ENCODE peak calls at places on chromosomes 1 and 21, in nine cellular contexts. F is upper lobe of left lung, G is tibial nerve, C is left ventricle myocardium inferior, B is colonic mucosa, E is thoracic aorta, V is Panc1, X is adrenal gland, I is kidney. K is an unnamed sample.

GRCh38 chr1:200247513-200247912 is 162.3 kb downstream of the ZNF281 start:
- DNase-seq in C (no peak), B (no peak), I (no peak), G (no peak), F (no peak), E (no peak), V (no peak), X (no peak), K (no peak)

GRCh38 chr1:27132624-27133023 is 22.3 kb downstream of the SLC9A1 start:
- DNase-seq in G (no peak), V (no peak), I (no peak), C (peak; percentile 40), B (no peak), X (no peak), F (no peak), E (no peak), K (no peak)

GRCh38 chr21:35026617-35027557 is 22.2 kb downstream of the RUNX1 start:
- DNase-seq in X (peak; percentile 60), G (peak; percentile 29), I (peak; percentile 86), V (no peak), F (peak; percentile 84), E (no peak), B (peak; percentile 63), C (peak; percentile 68), K (peak; percentile 73)

GRCh38 chr1:157390646-157391045 is 161.7 kb downstream of the FCRL5 start:
- DNase-seq in F (no peak), E (no peak), G (no peak), X (no peak), V (no peak), I (no peak), C (no peak), B (no peak), K (no peak)

GRCh38 chr1:25055045-25055780 is 125.1 kb upstream of the RUNX3 start:
- DNase-seq in X (no peak), I (no peak), G (no peak), C (no peak), F (no peak), B (no peak), E (no peak), V (no peak), K (no peak)

GRCh38 chr1:188669715-188670114 is 1807.9 kb downstream of the BRINP3 start:
- DNase-seq in E (no peak), G (no peak), X (no peak), V (no peak), I (no peak), F (no peak), B (no peak), C (no peak), K (no peak)

GRCh38 chr1:3023994-3024393 is 2.7 kb downstream of the ACTRT2 start:
- DNase-seq in I (no peak), X (no peak), E (no peak), B (no peak), V (no peak), F (no peak), G (no peak), C (no peak), K (no peak)

GRCh38 chr1:68120136-68120791 is 69.8 kb upstream of the DIRAS3 start:
- DNase-seq in B (peak; percentile 76), F (peak; percentile 28), V (peak; percentile 75), E (peak; percentile 28), G (peak; percentile 92), I (no peak), C (no peak), X (peak; percentile 69), K (no peak)

GRCh38 chr1:153490272-153491051 is 30.0 kb upstream of the S100A7 start:
- DNase-seq in X (peak; percentile 96), B (peak; percentile 79), I (no peak), F (no peak), V (peak; percentile 93), C (peak; percentile 67), E (peak; percentile 74), G (peak; percentile 92), K (no peak)

GRCh38 chr1:5286244-5286643 is 631.8 kb downstream of the AJAP1 start:
- DNase-seq in G (no peak), E (no peak), I (no peak), V (no peak), B (no peak), C (no peak), F (no peak), X (no peak), K (no peak)

GRCh38 chr1:96536576-96536975 is 185.0 kb upstream of the PTBP2 start:
- DNase-seq in G (no peak), X (no peak), V (no peak), C (no peak), F (no peak), I (no peak), B (no peak), E (no peak), K (no peak)

GRCh38 chr1:55064071-55064581 is 24.8 kb downstream of the PCSK9 start:
- DNase-seq in V (no peak), E (no peak), B (no peak), G (no peak), C (no peak), X (no peak), I (peak; percentile 78), F (no peak), K (no peak)

GRCh38 chr1:24344090-24344742 is 25.1 kb downstream of the GRHL3 start:
- DNase-seq in E (no peak), B (no peak), G (no peak), F (no peak), X (no peak), V (no peak), I (peak; percentile 41), C (no peak), K (no peak)

GRCh38 chr1:67479146-67479891 is 49.1 kb upstream of the SERBP1 start:
- DNase-seq in B (no peak), F (peak; percentile 29), V (no peak), X (peak; percentile 72), G (peak; percentile 7), C (no peak), E (peak; percentile 17), I (no peak), K (no peak)

GRCh38 chr1:181551249-181551648 is 67.9 kb downstream of the CACNA1E start:
- DNase-seq in E (no peak), I (no peak), V (no peak), G (no peak), F (no peak), C (no peak), X (no peak), B (peak; percentile 37), K (no peak)

GRCh38 chr1:85605519-85606413 is 25.2 kb downstream of the CCN1 start:
- DNase-seq in E (no peak), F (no peak), X (no peak), G (no peak), I (no peak), B (no peak), C (no peak), V (peak; percentile 30), K (no peak)
- TF ChIP-seq CTCF in E (no peak), F (no peak), X (no peak), G (no peak), I (no peak), B (no peak), C (peak; percentile 43), V (peak; percentile 64), K (no peak)

DNA sequence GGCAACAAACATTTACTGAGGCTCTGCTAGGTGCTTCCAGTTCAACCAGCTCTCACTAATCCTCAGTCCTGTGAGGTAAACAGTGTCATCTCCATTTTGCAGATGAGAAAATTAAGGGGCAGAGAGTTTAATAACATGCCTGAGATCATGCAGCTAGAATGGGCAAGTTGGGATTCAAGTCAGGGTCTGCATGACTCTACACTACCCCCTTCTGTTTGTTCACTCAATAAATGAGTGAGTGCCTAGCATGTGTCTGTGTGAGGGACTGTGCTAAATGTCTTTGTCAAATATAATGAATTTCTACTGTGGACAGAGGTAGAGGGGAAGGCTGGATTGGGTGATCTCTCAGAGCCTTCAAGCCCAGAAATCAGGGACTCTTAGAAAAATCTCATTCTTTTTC is 4.5 kb downstream of the PEF1 start:
- DNase-seq in X (no peak), C (no peak), E (no peak), F (no peak), G (no peak), I (no peak), V (no peak), B (no peak), K (no peak)
- TF ChIP-seq CTCF in X (no peak), C (no peak), E (no peak), F (no peak), G (no peak), I (no peak), V (peak; percentile 13), B (no peak), K (no peak)

GRCh38 chr1:234731371-234732085 is 121.5 kb upstream of the IRF2BP2 start:
- DNase-seq in V (no peak), I (no peak), B (no peak), C (no peak), G (no peak), F (peak; percentile 66), E (no peak), X (no peak), K (no peak)

GRCh38 chr1:234729566-234729965 is 119.6 kb upstream of the IRF2BP2 start:
- DNase-seq in C (no peak), I (no peak), V (no peak), G (no peak), E (no peak), F (no peak), B (no peak), X (no peak), K (no peak)

GRCh38 chr1:234732260-234732659 is 122.3 kb upstream of the IRF2BP2 start:
- DNase-seq in E (no peak), C (no peak), B (no peak), G (no peak), F (no peak), X (no peak), I (no peak), V (no peak), K (no peak)

GRCh38 chr1:234730110-234730509 is 120.1 kb upstream of the IRF2BP2 start:
- DNase-seq in F (no peak), C (no peak), V (no peak), X (no peak), B (no peak), I (no peak), G (no peak), E (no peak), K (no peak)

GRCh38 chr1:234730542-234731370 is 120.8 kb upstream of the IRF2BP2 start:
- DNase-seq in I (no peak), F (no peak), B (no peak), X (no peak), E (no peak), V (no peak), C (no peak), G (no peak), K (peak; percentile 37)
- TF ChIP-seq CTCF in I (no peak), F (no peak), B (no peak), X (no peak), E (no peak), V (no peak), C (no peak), G (no peak), K (no peak)

DNA sequence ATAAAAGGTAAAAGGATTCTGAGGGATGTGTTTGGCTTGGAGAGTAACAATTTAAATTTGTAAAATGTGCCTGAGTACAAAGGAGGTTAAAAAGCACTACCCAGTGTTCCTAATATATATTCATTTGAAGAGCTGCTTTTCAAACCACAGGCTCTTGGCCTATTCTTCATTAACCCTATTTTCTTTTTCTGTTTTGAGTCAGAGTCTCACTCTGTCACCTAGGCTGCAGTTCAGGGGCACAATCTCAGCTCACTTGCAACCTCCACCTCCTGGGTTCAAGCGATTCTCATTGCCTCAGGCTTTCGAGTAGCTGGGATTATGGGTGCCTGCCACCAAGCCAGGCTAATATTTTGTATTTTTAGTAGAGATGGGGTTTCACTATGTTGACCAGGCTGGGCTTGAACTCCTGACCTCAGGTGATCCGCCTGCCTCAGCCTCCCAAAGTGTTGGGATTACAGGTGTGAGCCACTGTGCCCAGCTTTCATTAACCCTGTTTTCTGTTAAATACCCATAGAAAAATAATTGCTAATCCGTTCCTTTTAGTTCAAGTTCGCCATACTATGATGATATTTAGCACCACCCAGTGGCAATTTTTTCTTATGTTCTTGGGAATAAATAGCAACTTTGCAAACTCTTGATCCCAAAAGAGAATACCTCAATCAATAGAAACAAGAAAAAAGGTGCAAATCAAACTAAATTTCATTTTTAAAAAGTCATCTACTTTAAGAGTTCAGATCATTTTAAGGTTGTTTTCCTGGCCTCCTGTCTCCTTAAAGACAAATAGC is 30.5 kb downstream of the ZBTB8OS start:
- DNase-seq in F (no peak), B (no peak), C (no peak), X (no peak), V (no peak), E (no peak), G (peak; percentile 23), I (no peak), K (no peak)
- TF ChIP-seq CTCF in F (no peak), B (no peak), C (peak; percentile 18), X (no peak), V (no peak), E (no peak), G (no peak), I (peak; percentile 2), K (no peak)